ENCODE peak calls at places on chromosome 3, in four cellular contexts. T is hepatocyte, B is BE2C, U is GM12865. G is an unnamed sample.
A peak's percentile ranks its signal among the peaks of the same experiment; 100 is the strongest.

GRCh38 chr3:171838218-171838720 is 4.9 kb upstream of the TMEM212 start:
- DNase-seq in B (no peak), T (no peak), U (no peak), G (no peak)

GRCh38 chr3:31213869-31214486 is 318.7 kb upstream of the STT3B start:
- DNase-seq in T (no peak), B (no peak), U (peak; percentile 83), G (peak; percentile 100)

GRCh38 chr3:102536479-102536878 is 101.7 kb downstream of the ZPLD1 start:
- DNase-seq in T (peak; percentile 45), U (peak; percentile 35), B (no peak), G (peak; percentile 21)

GRCh38 chr3:152205097-152205593 is 63.6 kb upstream of the MBNL1 start:
- DNase-seq in B (no peak), T (no peak), U (peak; percentile 61), G (no peak)

GRCh38 chr3:179450901-179451334 is 352 bp downstream of the GNB4 start:
- DNase-seq in T (peak; percentile 43), U (no peak), B (peak; percentile 24), G (no peak)

GRCh38 chr3:167241048-167241845 is 138.8 kb downstream of the ZBBX start:
- DNase-seq in B (no peak), T (no peak), U (no peak), G (no peak)

GRCh38 chr3:186825294-186825821 is 17.2 kb upstream of the ADIPOQ start:
- DNase-seq in T (peak; percentile 62), U (peak; percentile 18), B (peak; percentile 27), G (no peak)

GRCh38 chr3:21435871-21436270 is 315.1 kb downstream of the ZNF385D start:
- DNase-seq in B (no peak), T (no peak), U (no peak), G (no peak)

GRCh38 chr3:143634427-143634826 is 213.8 kb downstream of the SLC9A9 start:
- DNase-seq in B (no peak), U (no peak), T (no peak), G (no peak)

GRCh38 chr3:15636028-15636709 is 34.6 kb downstream of the BTD start:
- DNase-seq in U (peak; percentile 82), T (no peak), B (no peak), G (no peak)

GRCh38 chr3:52350436-52350835 is 34.3 kb downstream of the DNAH1 start:
- DNase-seq in U (no peak), T (no peak), B (no peak), G (no peak)

GRCh38 chr3:78941587-78941986 is 826.2 kb downstream of the ROBO1 start:
- DNase-seq in T (peak; percentile 47), U (peak; percentile 63), B (no peak), G (no peak)

GRCh38 chr3:182682263-182683229 is 110.8 kb upstream of the ATP11B start:
- DNase-seq in U (peak; percentile 84), T (peak; percentile 84), B (peak; percentile 72), G (peak; percentile 16)

GRCh38 chr3:159229161-159229560 is 427.3 kb downstream of the MFSD1 start:
- DNase-seq in T (no peak), B (no peak), U (no peak), G (no peak)

GRCh38 chr3:4350789-4351163 is 47.6 kb downstream of the SETMAR start:
- DNase-seq in B (peak; percentile 37), U (peak; percentile 76), T (peak; percentile 86), G (peak; percentile 76)

GRCh38 chr3:197001106-197001971 is 28.3 kb downstream of the MELTF start:
- DNase-seq in T (no peak), U (no peak), B (no peak), G (no peak)

GRCh38 chr3:163476179-163476578 is 1602.1 kb downstream of the SI start:
- DNase-seq in B (no peak), U (no peak), T (no peak), G (no peak)

GRCh38 chr3:8996681-8997121 is 33.4 kb upstream of the RAD18 start:
- DNase-seq in U (no peak), T (peak; percentile 52), B (no peak), G (no peak)

GRCh38 chr3:149319750-149320149 is 13.7 kb downstream of the TM4SF18 start:
- DNase-seq in T (no peak), U (no peak), B (no peak), G (no peak)

GRCh38 chr3:127473244-127474024 is 117.1 kb downstream of the TPRA1 start:
- DNase-seq in U (peak; percentile 24), T (peak; percentile 49), B (peak; percentile 46), G (no peak)
- H3K4me3 ChIP-seq in U (no peak overlapping the region), T (no peak overlapping the region), B (no peak overlapping the region), G (no peak overlapping the region)

GRCh38 chr3:193897288-193897687 is 238.7 kb upstream of the HES1 start:
- DNase-seq in T (no peak), B (peak; percentile 46), U (no peak), G (no peak)
- H3K4me3 ChIP-seq in T (no peak overlapping the region), B (no peak overlapping the region), U (no peak overlapping the region), G (no peak overlapping the region)

DNA sequence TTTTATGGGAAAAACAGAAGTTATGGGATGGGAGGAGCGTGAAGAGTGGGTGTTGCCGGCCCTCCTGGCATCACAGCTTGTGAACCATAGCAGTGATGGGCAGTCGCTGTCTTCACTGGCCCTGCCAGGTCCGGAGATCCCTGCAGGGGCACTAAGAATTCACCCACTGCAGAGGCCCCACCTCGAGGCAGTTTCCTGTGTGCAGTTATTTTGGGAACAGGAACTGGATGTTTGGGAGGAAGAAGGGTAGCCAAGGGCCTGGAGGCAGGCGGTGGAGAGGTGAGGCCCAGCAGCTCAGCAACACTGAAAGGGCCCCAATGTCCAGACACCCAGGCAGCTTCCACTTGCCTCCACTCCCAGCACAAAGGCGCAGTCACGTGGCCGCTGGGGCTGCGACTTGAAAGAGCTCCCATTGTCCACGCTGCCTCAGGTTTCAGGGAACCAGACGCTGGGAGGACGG is 255.6 kb downstream of the ZNF621 start:
- DNase-seq in U (no peak), B (no peak), T (peak; percentile 14), G (no peak)
- H3K4me3 ChIP-seq in U (no peak overlapping the region), B (no peak overlapping the region), T (no peak overlapping the region), G (no peak overlapping the region)

DNA sequence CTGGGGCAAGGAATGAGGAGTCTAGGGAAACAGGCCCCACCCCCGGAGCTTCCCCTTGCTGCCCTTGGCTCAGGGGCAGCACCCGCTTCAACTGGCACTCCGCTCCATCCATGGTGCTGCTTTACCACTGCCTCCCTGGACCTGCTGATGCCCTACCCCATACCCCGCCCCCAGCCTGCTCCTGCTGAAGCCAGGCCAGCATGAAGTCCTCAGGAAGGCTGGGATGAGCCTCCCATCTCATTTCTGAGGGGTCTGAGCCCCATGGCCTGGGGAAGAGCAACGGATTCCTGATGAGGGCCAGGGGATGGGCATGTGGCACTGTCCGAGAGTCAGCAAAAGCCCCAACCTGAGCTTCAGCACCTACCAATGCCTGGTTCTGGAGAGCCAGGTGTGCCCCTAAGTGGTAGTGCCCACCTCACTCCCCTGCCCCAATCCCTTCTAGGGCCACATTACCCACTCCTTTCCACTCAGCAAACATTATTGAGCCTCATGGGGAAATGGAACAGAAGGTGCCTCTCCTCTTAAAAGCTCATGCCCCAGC is 21.0 kb downstream of the SEC61A1 start:
- DNase-seq in B (no peak), U (no peak), T (no peak), G (no peak)
- H3K4me3 ChIP-seq in B (no peak overlapping the region), U (no peak overlapping the region), T (no peak overlapping the region), G (no peak overlapping the region)

GRCh38 chr3:97883736-97884135 is 61.9 kb downstream of the CRYBG3 start:
- DNase-seq in U (no peak), B (no peak), T (no peak), G (no peak)

GRCh38 chr3:97884724-97885123 is 62.9 kb downstream of the CRYBG3 start:
- DNase-seq in B (no peak), T (no peak), U (no peak), G (no peak)

GRCh38 chr3:97882975-97883598 is 61.3 kb downstream of the CRYBG3 start:
- DNase-seq in U (no peak), T (peak; percentile 57), B (no peak), G (peak; percentile 8)

GRCh38 chr3:97889814-97890213 is 68.0 kb downstream of the CRYBG3 start:
- DNase-seq in B (no peak), U (no peak), T (no peak), G (no peak)

DNA sequence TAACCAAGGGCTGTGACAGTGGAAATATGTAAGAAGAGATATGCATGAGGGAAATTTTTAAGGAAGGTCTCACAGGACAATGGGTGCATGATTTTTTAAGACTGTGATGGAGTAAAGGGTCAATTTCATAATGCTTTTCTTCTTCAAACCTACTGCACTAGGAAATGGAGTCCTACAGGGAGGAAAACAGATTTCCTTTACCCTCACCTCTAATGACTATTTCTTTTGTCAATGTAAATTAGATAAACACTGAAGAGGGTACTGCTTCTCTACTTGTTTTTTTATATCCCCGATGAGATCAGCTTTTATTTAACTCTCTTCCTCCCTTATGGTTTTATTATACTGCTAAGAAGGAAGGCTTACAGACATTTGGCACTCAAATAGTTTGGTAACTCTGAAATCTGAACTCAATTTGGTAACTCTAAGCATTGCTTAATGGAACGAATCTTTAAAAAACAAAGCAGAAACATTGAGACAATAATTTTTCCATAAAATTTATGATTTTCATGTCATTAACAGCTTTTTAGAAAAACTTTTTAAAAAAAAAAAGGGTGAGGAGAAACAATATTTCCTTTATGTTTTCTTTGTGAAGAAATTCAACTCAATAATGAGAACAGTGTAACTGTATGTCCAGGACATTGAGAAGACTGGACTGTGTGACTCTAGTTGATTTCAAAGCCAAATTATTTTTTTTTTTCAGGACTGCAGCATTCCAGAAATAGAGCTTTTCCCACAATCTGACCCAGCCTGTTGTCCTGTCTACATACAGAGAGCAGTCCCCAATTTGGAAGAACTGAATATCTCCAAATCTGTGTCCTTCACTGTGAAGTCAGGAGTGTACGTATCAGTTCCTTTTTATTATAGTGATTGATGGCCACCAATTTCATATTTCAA is 64.4 kb downstream of the CRYBG3 start:
- DNase-seq in T (no peak), B (no peak), U (no peak), G (no peak)
- H3K4me3 ChIP-seq in T (no peak overlapping the region), B (no peak overlapping the region), U (no peak overlapping the region), G (no peak overlapping the region)

DNA sequence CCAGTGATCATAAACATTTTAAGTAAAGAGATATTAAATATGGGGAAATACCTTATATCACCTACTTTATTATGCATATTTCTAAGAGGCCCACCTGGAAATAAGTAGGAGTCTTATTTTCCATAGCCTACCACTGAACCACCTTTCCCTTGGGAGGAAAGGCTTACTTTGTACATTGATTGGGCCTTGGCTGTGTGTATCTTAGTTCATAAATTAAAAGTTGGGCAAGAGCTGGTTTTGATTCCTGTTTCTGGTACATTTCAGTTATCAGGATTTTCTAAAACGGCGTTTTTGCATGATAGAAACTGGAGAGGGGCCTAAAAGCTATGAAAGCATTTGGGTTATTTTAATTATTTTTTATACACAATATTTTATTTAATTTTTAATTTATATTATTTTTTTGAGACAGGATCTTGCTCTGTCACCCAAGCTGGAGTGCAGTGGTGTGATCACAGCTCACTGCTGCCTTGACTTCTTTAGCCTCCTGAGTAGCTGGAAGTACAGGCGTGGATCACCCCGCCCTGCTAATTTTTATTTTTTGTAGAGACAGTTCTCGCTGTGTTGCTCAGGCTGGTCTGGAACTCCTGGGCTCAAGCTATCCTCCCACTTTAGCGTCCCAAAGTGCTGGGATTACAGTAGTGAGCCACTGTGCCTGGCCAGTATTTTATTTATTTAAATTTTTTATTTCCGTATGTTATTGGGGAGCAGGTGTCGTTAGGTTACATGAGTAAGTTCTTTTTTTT is 2.6 kb downstream of the GMPS start:
- DNase-seq in U (no peak), B (no peak), T (no peak), G (no peak)
- H3K4me3 ChIP-seq in U (peak overlapping the region; percentile 89), B (peak overlapping the region; percentile 92), T (no peak overlapping the region), G (no peak overlapping the region)

GRCh38 chr3:126539558-126540250 is 15.7 kb downstream of the CHST13 start:
- DNase-seq in T (no peak), B (no peak), U (no peak), G (no peak)
- H3K4me3 ChIP-seq in T (no peak overlapping the region), B (no peak overlapping the region), U (no peak overlapping the region), G (no peak overlapping the region)